ENCODE peak calls at places on chromosome 10, in five cellular contexts. One of them, this sample, is unnamed.

GRCh38 chr10:30437039-30437781 is 3.2 kb downstream of the MAP3K8 start:
- DNase-seq in cardiac muscle cell: no peak
- DNase-seq in kidney epithelial cell: no peak
- DNase-seq in heart left ventricle: no peak
- DNase-seq in adrenal gland: no peak
- DNase-seq in this sample: peak

GRCh38 chr10:122112625-122113160 is 123.7 kb downstream of the TACC2 start:
- DNase-seq in kidney epithelial cell: peak
- DNase-seq in cardiac muscle cell: peak
- DNase-seq in adrenal gland: peak
- DNase-seq in heart left ventricle: peak
- DNase-seq in this sample: peak

GRCh38 chr10:79904671-79905321 is 44.1 kb downstream of the SFTPD start:
- DNase-seq in cardiac muscle cell: peak
- DNase-seq in heart left ventricle: peak
- DNase-seq in kidney epithelial cell: no peak
- DNase-seq in adrenal gland: peak
- DNase-seq in this sample: peak

GRCh38 chr10:123413353-123413752 is 252.8 kb upstream of the GPR26 start:
- DNase-seq in cardiac muscle cell: no peak
- DNase-seq in adrenal gland: no peak
- DNase-seq in heart left ventricle: no peak
- DNase-seq in kidney epithelial cell: no peak
- DNase-seq in this sample: no peak

GRCh38 chr10:105950410-105950809 is 1214.1 kb downstream of the SORCS1 start:
- DNase-seq in kidney epithelial cell: peak
- DNase-seq in cardiac muscle cell: peak
- DNase-seq in heart left ventricle: no peak
- DNase-seq in adrenal gland: peak
- DNase-seq in this sample: peak

GRCh38 chr10:124152781-124153600 is 59.6 kb upstream of the CHST15 start:
- DNase-seq in cardiac muscle cell: no peak
- DNase-seq in kidney epithelial cell: peak
- DNase-seq in adrenal gland: no peak
- DNase-seq in heart left ventricle: peak
- DNase-seq in this sample: peak

GRCh38 chr10:42987121-42987541 is 89.7 kb upstream of the RET start:
- DNase-seq in adrenal gland: no peak
- DNase-seq in heart left ventricle: no peak
- DNase-seq in kidney epithelial cell: no peak
- DNase-seq in cardiac muscle cell: no peak
- DNase-seq in this sample: no peak

GRCh38 chr10:794382-794956 is 105.0 kb upstream of the DIP2C start:
- DNase-seq in heart left ventricle: peak
- DNase-seq in adrenal gland: peak
- DNase-seq in kidney epithelial cell: no peak
- DNase-seq in cardiac muscle cell: no peak
- DNase-seq in this sample: no peak

GRCh38 chr10:521261-521660 is 168.2 kb downstream of the DIP2C start:
- DNase-seq in cardiac muscle cell: no peak
- DNase-seq in heart left ventricle: no peak
- DNase-seq in adrenal gland: no peak
- DNase-seq in kidney epithelial cell: no peak
- DNase-seq in this sample: no peak

GRCh38 chr10:84269773-84270172 is 24.9 kb downstream of the RGR start:
- DNase-seq in kidney epithelial cell: peak
- DNase-seq in cardiac muscle cell: no peak
- DNase-seq in adrenal gland: no peak
- DNase-seq in heart left ventricle: no peak
- DNase-seq in this sample: peak

GRCh38 chr10:30491204-30491603 is 57.2 kb downstream of the MAP3K8 start:
- DNase-seq in heart left ventricle: no peak
- DNase-seq in cardiac muscle cell: no peak
- DNase-seq in adrenal gland: no peak
- DNase-seq in kidney epithelial cell: no peak
- DNase-seq in this sample: peak

GRCh38 chr10:55491712-55492111 is 690.7 kb upstream of the PCDH15 start:
- DNase-seq in heart left ventricle: no peak
- DNase-seq in cardiac muscle cell: no peak
- DNase-seq in kidney epithelial cell: no peak
- DNase-seq in adrenal gland: no peak
- DNase-seq in this sample: no peak

GRCh38 chr10:42982886-42983594 is 93.8 kb upstream of the RET start:
- DNase-seq in adrenal gland: no peak
- DNase-seq in heart left ventricle: peak
- DNase-seq in cardiac muscle cell: no peak
- DNase-seq in kidney epithelial cell: no peak
- DNase-seq in this sample: no peak

GRCh38 chr10:42936580-42936979 is 140.3 kb upstream of the RET start:
- DNase-seq in kidney epithelial cell: no peak
- DNase-seq in heart left ventricle: no peak
- DNase-seq in cardiac muscle cell: no peak
- DNase-seq in adrenal gland: no peak
- DNase-seq in this sample: no peak

GRCh38 chr10:114682121-114682520 is 24.0 kb upstream of the ABLIM1 start:
- DNase-seq in kidney epithelial cell: no peak
- DNase-seq in cardiac muscle cell: no peak
- DNase-seq in adrenal gland: no peak
- DNase-seq in heart left ventricle: no peak
- DNase-seq in this sample: no peak

GRCh38 chr10:114680557-114681117 is 22.6 kb upstream of the ABLIM1 start:
- DNase-seq in kidney epithelial cell: no peak
- DNase-seq in cardiac muscle cell: no peak
- DNase-seq in heart left ventricle: no peak
- DNase-seq in adrenal gland: no peak
- DNase-seq in this sample: no peak

GRCh38 chr10:114682532-114682931 is 24.5 kb upstream of the ABLIM1 start:
- DNase-seq in kidney epithelial cell: no peak
- DNase-seq in adrenal gland: no peak
- DNase-seq in heart left ventricle: no peak
- DNase-seq in cardiac muscle cell: no peak
- DNase-seq in this sample: no peak

GRCh38 chr10:114683162-114683561 is 25.1 kb upstream of the ABLIM1 start:
- DNase-seq in kidney epithelial cell: peak
- DNase-seq in adrenal gland: no peak
- DNase-seq in cardiac muscle cell: no peak
- DNase-seq in heart left ventricle: no peak
- DNase-seq in this sample: no peak

DNA sequence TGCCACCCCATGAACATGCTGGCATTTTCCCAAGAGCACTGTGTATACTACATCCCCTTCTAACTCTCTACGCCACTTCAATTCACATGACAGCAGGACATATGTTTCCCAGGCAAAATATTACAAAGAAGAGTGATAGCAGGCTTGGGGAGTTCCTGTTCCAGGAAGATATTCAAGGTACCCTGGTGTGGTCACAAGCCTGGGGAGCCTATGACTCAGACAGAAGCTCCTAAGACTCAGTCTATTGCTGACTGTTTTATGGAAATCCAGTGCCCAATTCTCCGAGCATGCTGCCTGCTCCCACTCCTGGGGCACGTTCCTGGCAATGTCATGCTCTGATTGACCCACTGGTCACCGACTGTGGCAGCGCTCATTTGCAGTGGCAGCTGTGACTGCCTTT is 23.5 kb upstream of the ABLIM1 start:
- DNase-seq in cardiac muscle cell: no peak
- DNase-seq in kidney epithelial cell: peak
- DNase-seq in adrenal gland: no peak
- DNase-seq in heart left ventricle: peak
- DNase-seq in this sample: no peak
- H3K4me3 ChIP-seq in cardiac muscle cell: no peak
- H3K4me3 ChIP-seq in kidney epithelial cell: no peak
- H3K4me3 ChIP-seq in adrenal gland: no peak
- H3K4me3 ChIP-seq in heart left ventricle: peak
- H3K4me3 ChIP-seq in this sample: no peak

DNA sequence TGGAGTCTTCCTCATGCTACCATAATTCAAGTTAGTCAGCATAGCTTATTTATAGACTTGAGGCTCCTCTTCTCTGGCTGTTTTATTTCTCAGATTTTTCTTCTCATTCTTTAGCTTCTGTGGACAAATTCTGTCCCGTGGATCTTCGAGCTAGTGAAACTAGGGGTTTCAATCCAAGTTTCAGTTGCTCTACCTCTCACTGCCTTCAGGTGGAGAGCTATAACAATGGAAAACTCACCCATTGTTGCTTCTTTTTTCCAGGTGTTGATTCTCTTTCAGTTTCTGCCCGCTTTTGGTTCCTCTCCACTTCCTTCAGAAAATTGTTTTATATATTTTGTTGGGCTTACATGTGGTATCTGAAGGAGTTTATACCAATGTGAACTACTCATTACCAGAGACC is 266.0 kb downstream of the TCF7L2 start:
- DNase-seq in cardiac muscle cell: no peak
- DNase-seq in kidney epithelial cell: no peak
- DNase-seq in heart left ventricle: no peak
- DNase-seq in adrenal gland: no peak
- DNase-seq in this sample: no peak
- TF ChIP-seq CTCF in cardiac muscle cell: no peak
- TF ChIP-seq CTCF in kidney epithelial cell: peak
- TF ChIP-seq CTCF in heart left ventricle: no peak
- TF ChIP-seq CTCF in adrenal gland: no peak
- TF ChIP-seq CTCF in this sample: no peak

DNA sequence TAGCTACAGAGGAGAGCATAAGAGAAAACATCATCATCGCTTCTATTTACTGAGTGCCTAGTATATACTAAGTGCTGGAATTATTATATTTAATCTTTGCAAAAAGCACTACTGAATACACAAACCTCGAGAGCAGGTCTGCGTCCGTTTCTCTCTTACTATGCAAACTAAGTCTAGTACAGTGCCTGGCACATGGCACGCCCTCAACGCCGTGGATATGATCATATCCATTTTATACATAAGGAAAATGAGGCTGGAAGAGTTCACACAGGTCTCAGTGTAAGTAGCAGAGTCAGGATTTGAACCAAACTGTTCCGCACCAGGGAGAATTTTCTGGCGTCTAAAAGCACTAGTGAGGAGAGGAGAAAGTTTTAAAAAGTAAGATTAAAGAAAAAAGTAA is 17.6 kb downstream of the MXI1 start:
- DNase-seq in heart left ventricle: no peak
- DNase-seq in cardiac muscle cell: no peak
- DNase-seq in adrenal gland: no peak
- DNase-seq in kidney epithelial cell: no peak
- DNase-seq in this sample: no peak
- H3K4me3 ChIP-seq in heart left ventricle: peak
- H3K4me3 ChIP-seq in cardiac muscle cell: no peak
- H3K4me3 ChIP-seq in adrenal gland: no peak
- H3K4me3 ChIP-seq in kidney epithelial cell: no peak
- H3K4me3 ChIP-seq in this sample: peak

GRCh38 chr10:26157734-26158133 is 58.8 kb upstream of the GAD2 start:
- DNase-seq in cardiac muscle cell: no peak
- DNase-seq in heart left ventricle: no peak
- DNase-seq in kidney epithelial cell: no peak
- DNase-seq in adrenal gland: no peak
- DNase-seq in this sample: no peak
- TF ChIP-seq CTCF in cardiac muscle cell: no peak
- TF ChIP-seq CTCF in heart left ventricle: no peak
- TF ChIP-seq CTCF in kidney epithelial cell: no peak
- TF ChIP-seq CTCF in adrenal gland: no peak
- TF ChIP-seq CTCF in this sample: no peak

DNA sequence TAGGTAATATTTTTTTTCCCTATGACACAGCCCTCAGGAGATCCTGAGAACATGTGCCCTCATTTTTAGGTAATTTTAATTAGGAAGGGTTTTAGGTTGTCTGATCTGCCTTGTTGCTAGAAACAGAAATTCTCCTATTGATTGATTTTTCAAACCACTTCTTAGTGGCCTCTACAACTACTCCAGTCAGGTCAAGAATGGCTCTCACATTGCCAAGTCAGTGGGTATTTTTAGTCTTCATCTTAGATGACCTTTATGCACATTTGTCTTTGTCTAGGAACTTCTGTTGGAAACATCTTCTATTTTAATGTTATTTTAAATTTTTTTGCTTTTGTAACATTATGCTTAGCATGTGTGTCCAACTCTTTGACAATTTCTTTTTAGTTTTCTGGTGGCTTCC is 162.3 kb downstream of the MLLT10 start:
- DNase-seq in kidney epithelial cell: no peak
- DNase-seq in heart left ventricle: no peak
- DNase-seq in cardiac muscle cell: peak
- DNase-seq in adrenal gland: no peak
- DNase-seq in this sample: no peak
- H3K4me3 ChIP-seq in kidney epithelial cell: no peak
- H3K4me3 ChIP-seq in heart left ventricle: no peak
- H3K4me3 ChIP-seq in cardiac muscle cell: no peak
- H3K4me3 ChIP-seq in adrenal gland: no peak
- H3K4me3 ChIP-seq in this sample: no peak

DNA sequence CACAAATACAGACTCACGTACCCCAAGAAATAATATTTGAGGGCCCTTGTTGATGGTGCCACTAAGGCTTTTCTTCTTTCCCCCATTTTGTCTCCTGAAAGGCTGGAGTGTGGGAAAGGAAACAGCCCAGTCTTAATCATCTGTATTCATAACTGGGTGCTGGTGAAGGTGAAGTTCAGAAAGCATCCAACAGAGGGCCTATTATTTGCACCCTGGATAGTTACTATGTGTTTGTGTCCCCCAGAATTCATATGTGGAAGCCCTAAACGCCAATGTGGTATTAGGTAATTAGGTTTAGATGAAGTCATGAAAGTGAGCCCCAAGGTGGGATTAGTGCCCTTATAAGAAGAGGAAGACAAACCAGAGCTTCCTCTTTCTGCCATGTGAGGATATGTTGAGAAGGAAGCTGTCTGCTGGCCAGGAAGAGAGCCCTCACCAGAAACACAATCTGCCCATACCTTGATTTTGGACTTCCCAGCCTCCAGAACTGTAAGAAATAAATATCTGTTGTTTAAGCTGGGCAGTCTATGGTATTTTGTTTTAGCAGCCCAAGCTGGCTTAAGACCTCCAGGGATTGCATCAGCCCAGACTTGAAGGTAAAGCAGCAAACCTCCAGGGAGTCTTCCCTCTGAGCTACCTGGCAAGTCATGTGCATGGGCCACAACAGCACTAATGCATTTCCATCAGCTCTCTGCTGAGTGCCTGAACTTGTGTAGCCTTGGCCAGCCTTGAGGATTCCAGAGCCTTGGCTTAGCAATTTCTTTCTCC is 90.0 kb upstream of the ADRB1 start:
- DNase-seq in heart left ventricle: no peak
- DNase-seq in cardiac muscle cell: no peak
- DNase-seq in adrenal gland: no peak
- DNase-seq in kidney epithelial cell: no peak
- DNase-seq in this sample: no peak
- TF ChIP-seq CTCF in heart left ventricle: peak
- TF ChIP-seq CTCF in cardiac muscle cell: peak
- TF ChIP-seq CTCF in adrenal gland: no peak
- TF ChIP-seq CTCF in kidney epithelial cell: peak
- TF ChIP-seq CTCF in this sample: peak

GRCh38 chr10:5390607-5391205 is 13.9 kb downstream of the TUBAL3 start:
- DNase-seq in adrenal gland: no peak
- DNase-seq in kidney epithelial cell: no peak
- DNase-seq in cardiac muscle cell: no peak
- DNase-seq in heart left ventricle: no peak
- DNase-seq in this sample: no peak

GRCh38 chr10:5387169-5387568 is 17.5 kb downstream of the TUBAL3 start:
- DNase-seq in heart left ventricle: no peak
- DNase-seq in kidney epithelial cell: no peak
- DNase-seq in adrenal gland: no peak
- DNase-seq in cardiac muscle cell: no peak
- DNase-seq in this sample: no peak

GRCh38 chr10:5381187-5381586 is 16.4 kb downstream of the UCN3 start:
- DNase-seq in heart left ventricle: no peak
- DNase-seq in adrenal gland: no peak
- DNase-seq in kidney epithelial cell: no peak
- DNase-seq in cardiac muscle cell: no peak
- DNase-seq in this sample: no peak

GRCh38 chr10:5385224-5385623 is 19.4 kb downstream of the TUBAL3 start:
- DNase-seq in kidney epithelial cell: no peak
- DNase-seq in cardiac muscle cell: no peak
- DNase-seq in heart left ventricle: no peak
- DNase-seq in adrenal gland: no peak
- DNase-seq in this sample: no peak
- H3K4me3 ChIP-seq in kidney epithelial cell: no peak
- H3K4me3 ChIP-seq in cardiac muscle cell: no peak
- H3K4me3 ChIP-seq in heart left ventricle: no peak
- H3K4me3 ChIP-seq in adrenal gland: no peak
- H3K4me3 ChIP-seq in this sample: no peak